ENCODE peak calls at places on chromosomes 11 and 22, in eight cellular contexts. C, F, I, D, G, B, T and Q are unnamed samples.

GRCh38 chr11:121024989-121025388 is 1.1 kb downstream of the TBCEL start:
- DNase-seq in C (no peak), I (no peak), T (no peak), D (no peak), G (peak), F (peak), B (peak), Q (peak)

GRCh38 chr22:35448552-35448922 is 48.6 kb downstream of the MCM5 start:
- DNase-seq in D (no peak), C (no peak), T (no peak), I (no peak), G (no peak), B (no peak), F (no peak), Q (no peak)

GRCh38 chr22:40363059-40363458 is 7.3 kb upstream of the SGSM3 start:
- DNase-seq in I (no peak), G (no peak), B (peak), C (no peak), F (no peak), T (no peak), D (no peak), Q (no peak)

GRCh38 chr11:32087602-32088001 is 3.3 kb upstream of the RCN1 start:
- DNase-seq in G (no peak), T (no peak), I (no peak), D (no peak), C (peak), B (peak), F (no peak), Q (peak)

GRCh38 chr11:2511421-2512369 is 66.9 kb downstream of the KCNQ1 start:
- DNase-seq in C (no peak), I (no peak), T (no peak), G (no peak), F (no peak), B (no peak), D (peak), Q (no peak)

GRCh38 chr11:75596914-75597313 is 34.9 kb downstream of the SERPINH1 start:
- DNase-seq in D (no peak), B (no peak), I (no peak), F (no peak), T (no peak), C (no peak), G (no peak), Q (no peak)

GRCh38 chr11:114251797-114252327 is 44.3 kb upstream of the NNMT start:
- DNase-seq in T (peak), D (peak), C (no peak), B (no peak), G (peak), F (no peak), I (no peak), Q (no peak)

GRCh38 chr11:44744160-44744559 is 17.4 kb downstream of the TSPAN18 start:
- DNase-seq in I (no peak), G (no peak), C (no peak), F (no peak), B (peak), D (peak), T (no peak), Q (no peak)

GRCh38 chr11:42595856-42596255 is 715.9 kb upstream of the API5 start:
- DNase-seq in G (peak), D (no peak), C (no peak), T (no peak), B (no peak), F (no peak), I (no peak), Q (no peak)

GRCh38 chr11:129326921-129327320 is 48.7 kb upstream of the BARX2 start:
- DNase-seq in D (no peak), B (no peak), I (no peak), G (no peak), C (no peak), F (no peak), T (no peak), Q (no peak)

GRCh38 chr11:129331217-129331616 is 44.4 kb upstream of the BARX2 start:
- DNase-seq in D (no peak), G (no peak), B (peak), C (no peak), F (peak), I (no peak), T (no peak), Q (peak)

GRCh38 chr11:129333873-129334272 is 41.8 kb upstream of the BARX2 start:
- DNase-seq in G (no peak), I (no peak), F (no peak), B (peak), T (no peak), D (no peak), C (no peak), Q (peak)

GRCh38 chr11:129331871-129332274 is 43.8 kb upstream of the BARX2 start:
- DNase-seq in T (peak), D (peak), C (peak), I (peak), G (peak), B (peak), F (peak), Q (peak)
- H3K4me2 ChIP-seq in T (no peak), D (no peak), C (peak), I (no peak), G (no peak), B (no peak), F (no peak), Q (peak)

GRCh38 chr22:26374645-26375044 is 54.4 kb upstream of the ASPHD2 start:
- DNase-seq in G (no peak), D (no peak), I (no peak), C (no peak), B (no peak), F (no peak), T (no peak), Q (no peak)
- TF ChIP-seq EZH2phosphoT487 in G (no peak), D (no peak), I (no peak), C (no peak), B (no peak), F (no peak), T (no peak), Q (no peak)

GRCh38 chr11:73374130-73374529 is 2.1 kb upstream of the RELT start:
- DNase-seq in C (no peak), F (no peak), I (no peak), T (no peak), B (peak), G (no peak), D (no peak), Q (no peak)

GRCh38 chr11:73375830-73376167 is 400 bp upstream of the RELT start:
- DNase-seq in I (no peak), G (no peak), B (no peak), D (no peak), F (no peak), T (no peak), C (no peak), Q (no peak)

GRCh38 chr11:73376168-73376802 is at the start of gene RELT:
- DNase-seq in T (peak), G (peak), B (peak), C (peak), I (peak), D (peak), F (peak), Q (peak)

GRCh38 chr11:73376803-73377629 is 817 bp downstream of the RELT start:
- DNase-seq in F (peak), I (peak), C (peak), T (peak), B (peak), D (peak), G (peak), Q (peak)

DNA sequence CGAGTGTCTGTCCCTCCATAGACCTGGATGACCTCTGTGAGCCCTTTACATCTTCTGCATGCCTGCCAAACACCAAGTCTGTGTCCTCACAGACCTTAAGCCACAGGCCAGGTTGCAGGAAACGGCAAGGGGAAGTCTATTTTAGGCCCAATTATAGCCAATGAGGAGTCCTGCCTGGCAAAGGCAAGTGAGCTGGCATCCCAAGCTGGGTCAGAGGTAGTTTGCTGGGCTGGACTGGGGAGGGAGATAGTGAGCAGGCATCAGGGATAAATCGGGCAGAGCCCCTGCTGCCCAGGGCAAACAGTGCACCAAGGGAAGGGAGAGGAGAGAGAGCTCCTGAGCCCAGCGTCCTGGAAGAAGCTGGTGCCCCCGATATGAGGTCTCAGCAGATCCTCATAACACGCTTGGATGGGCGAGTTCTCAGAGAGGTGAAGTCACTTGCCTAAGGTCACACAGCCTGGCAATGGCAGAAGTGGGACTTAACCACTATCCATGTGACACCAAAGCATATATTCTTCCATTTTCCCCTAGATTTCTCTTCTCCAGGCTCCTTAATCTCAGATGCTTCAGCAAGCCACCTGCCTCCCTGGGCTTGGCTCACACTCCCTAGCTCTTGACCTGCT is 3.7 kb upstream of the RELT start:
- DNase-seq in B (peak), F (no peak), I (peak), C (peak), G (peak), D (no peak), T (peak), Q (peak)
- H2AFZ ChIP-seq in B (no peak), F (no peak), I (no peak), C (peak), G (no peak), D (no peak), T (peak), Q (no peak)

GRCh38 chr11:126433244-126433846 is 77.9 kb downstream of the ST3GAL4 start:
- DNase-seq in D (no peak), I (no peak), G (no peak), F (no peak), B (no peak), T (no peak), C (no peak), Q (no peak)
- H3K4me2 ChIP-seq in D (no peak), I (no peak), G (no peak), F (no peak), B (no peak), T (no peak), C (no peak), Q (no peak)

GRCh38 chr11:62020661-62021060 is 53.2 kb upstream of the FTH1 start:
- DNase-seq in I (no peak), G (no peak), T (no peak), D (no peak), C (no peak), F (no peak), B (peak), Q (peak)

GRCh38 chr11:62030071-62030684 is 62.7 kb upstream of the FTH1 start:
- DNase-seq in D (no peak), G (peak), B (no peak), F (no peak), C (no peak), T (no peak), I (no peak), Q (no peak)

GRCh38 chr11:62025429-62026105 is 58.1 kb upstream of the FTH1 start:
- DNase-seq in I (peak), G (no peak), C (peak), F (peak), D (no peak), T (no peak), B (peak), Q (peak)

GRCh38 chr11:62026739-62027138 is 59.3 kb upstream of the FTH1 start:
- DNase-seq in C (no peak), F (no peak), B (no peak), D (no peak), I (no peak), G (no peak), T (no peak), Q (no peak)

GRCh38 chr11:62024975-62025374 is 57.5 kb upstream of the FTH1 start:
- DNase-seq in B (no peak), D (no peak), F (no peak), I (no peak), C (no peak), T (no peak), G (no peak), Q (no peak)
- TF ChIP-seq EZH2phosphoT487 in B (no peak), D (no peak), F (no peak), I (no peak), C (no peak), T (no peak), G (no peak), Q (no peak)